ENCODE peak calls at places on chromosomes 1 and 21, in ten cellular contexts. B is heart right ventricle, Q is ovary, W is NAMALWA, Z is ACHN, U is NCI-H774, L is left ventricle myocardium superior, O is AML-193, X is upper lobe of right lung, R is ELR. Y is an unnamed sample.

GRCh38 chr1:245863566-245864184 is 643.4 kb downstream of the SMYD3 start:
- DNase-seq in B (no peak), Q (no peak), W (no peak), Z (no peak), U (no peak), L (no peak), O (no peak), X (no peak), R (peak), Y (no peak)

GRCh38 chr1:18539171-18539570 is 58.4 kb downstream of the KLHDC7A start:
- DNase-seq in B (no peak), Q (no peak), W (no peak), Z (no peak), U (no peak), L (no peak), O (no peak), X (peak), R (no peak), Y (no peak)

GRCh38 chr1:219666242-219666641 is 53.3 kb upstream of the ZC3H11B start:
- DNase-seq in B (no peak), Q (no peak), W (no peak), Z (no peak), U (no peak), L (no peak), O (no peak), X (no peak), R (peak), Y (no peak)

GRCh38 chr1:54385727-54386022 is 20.5 kb downstream of the SSBP3 start:
- DNase-seq in B (no peak), Q (no peak), W (no peak), Z (no peak), U (no peak), L (no peak), O (no peak), X (no peak), R (no peak), Y (no peak)

GRCh38 chr21:42696026-42696380 is 42.6 kb downstream of the PDE9A start:
- DNase-seq in B (no peak), Q (no peak), W (no peak), Z (no peak), U (no peak), L (no peak), O (no peak), X (peak), R (no peak), Y (no peak)

GRCh38 chr1:236523704-236524141 is at the start of gene LGALS8:
- DNase-seq in B (peak), Q (peak), W (no peak), Z (peak), U (peak), L (peak), O (peak), X (peak), R (peak), Y (peak)

GRCh38 chr1:24484208-24484607 is 18.4 kb upstream of the RCAN3 start:
- DNase-seq in B (no peak), Q (no peak), W (no peak), Z (no peak), U (no peak), L (no peak), O (no peak), X (no peak), R (no peak), Y (no peak)

GRCh38 chr21:38531610-38532009 is 33.3 kb upstream of the ERG start:
- DNase-seq in B (peak), Q (no peak), W (no peak), Z (no peak), U (no peak), L (no peak), O (no peak), X (no peak), R (no peak), Y (no peak)

GRCh38 chr1:1068374-1069060 is 5.6 kb downstream of the RNF223 start:
- DNase-seq in B (no peak), Q (no peak), W (peak), Z (peak), U (peak), L (no peak), O (no peak), X (peak), R (no peak), Y (peak)

GRCh38 chr1:202165267-202165941 is 5.0 kb upstream of the PTPN7 start:
- DNase-seq in B (no peak), Q (peak), W (no peak), Z (no peak), U (no peak), L (no peak), O (no peak), X (peak), R (no peak), Y (no peak)

GRCh38 chr21:38171723-38172344 is 85.0 kb upstream of the KCNJ15 start:
- DNase-seq in B (no peak), Q (no peak), W (no peak), Z (peak), U (no peak), L (peak), O (no peak), X (no peak), R (peak), Y (no peak)

GRCh38 chr1:97895278-97895677 is 25.6 kb downstream of the DPYD start:
- DNase-seq in B (no peak), Q (no peak), W (no peak), Z (no peak), U (no peak), L (no peak), O (no peak), X (no peak), R (no peak), Y (no peak)

GRCh38 chr1:87167855-87168630 is 160.6 kb upstream of the LMO4 start:
- DNase-seq in B (no peak), Q (no peak), W (no peak), Z (no peak), U (no peak), L (no peak), O (no peak), X (no peak), R (peak), Y (no peak)

GRCh38 chr21:14883351-14883750 is 181.4 kb downstream of the NRIP1 start:
- DNase-seq in B (no peak), Q (no peak), W (no peak), Z (no peak), U (no peak), L (no peak), O (no peak), X (no peak), R (no peak), Y (no peak)

GRCh38 chr1:195886000-195886399 is 722.2 kb downstream of the KCNT2 start:
- DNase-seq in B (no peak), Q (no peak), W (peak), Z (no peak), U (no peak), L (no peak), O (no peak), X (no peak), R (peak), Y (no peak)

GRCh38 chr1:72202761-72203160 is 79.6 kb downstream of the NEGR1 start:
- DNase-seq in B (no peak), Q (no peak), W (no peak), Z (no peak), U (no peak), L (no peak), O (no peak), X (no peak), R (peak), Y (no peak)

GRCh38 chr1:7265771-7266371 is 480.6 kb downstream of the CAMTA1 start:
- DNase-seq in B (no peak), Q (no peak), W (no peak), Z (peak), U (no peak), L (peak), O (no peak), X (no peak), R (peak), Y (peak)

GRCh38 chr1:165117482-165117881 is 239.0 kb downstream of the LMX1A start:
- DNase-seq in B (no peak), Q (no peak), W (no peak), Z (no peak), U (no peak), L (peak), O (no peak), X (no peak), R (no peak), Y (no peak)

GRCh38 chr1:234956821-234957329 is 171.8 kb downstream of the TOMM20 start:
- DNase-seq in B (no peak), Q (no peak), W (no peak), Z (no peak), U (no peak), L (no peak), O (no peak), X (no peak), R (no peak), Y (no peak)

GRCh38 chr1:234731371-234732085 is 121.5 kb upstream of the IRF2BP2 start:
- DNase-seq in B (no peak), Q (no peak), W (no peak), Z (no peak), U (no peak), L (peak), O (no peak), X (no peak), R (peak), Y (peak)

GRCh38 chr1:208209286-208209685 is 34.9 kb downstream of the PLXNA2 start:
- DNase-seq in B (no peak), Q (no peak), W (no peak), Z (no peak), U (no peak), L (no peak), O (no peak), X (no peak), R (no peak), Y (peak)

GRCh38 chr1:41795205-41795762 is 123.4 kb downstream of the HIVEP3 start:
- DNase-seq in B (no peak), Q (no peak), W (no peak), Z (peak), U (no peak), L (no peak), O (no peak), X (no peak), R (peak), Y (peak)

GRCh38 chr1:222018051-222018450 is 276.2 kb upstream of the DUSP10 start:
- DNase-seq in B (no peak), Q (no peak), W (no peak), Z (no peak), U (no peak), L (no peak), O (no peak), X (no peak), R (no peak), Y (no peak)

GRCh38 chr21:37582613-37583012 is 216.0 kb downstream of the DYRK1A start:
- DNase-seq in B (peak), Q (no peak), W (peak), Z (peak), U (peak), L (no peak), O (peak), X (no peak), R (peak), Y (peak)

GRCh38 chr21:42233067-42233981 is 14.4 kb downstream of the ABCG1 start:
- DNase-seq in B (peak), Q (peak), W (peak), Z (no peak), U (no peak), L (peak), O (peak), X (peak), R (no peak), Y (no peak)

GRCh38 chr1:178220094-178220493 is 126.2 kb downstream of the RASAL2 start:
- DNase-seq in B (no peak), Q (no peak), W (no peak), Z (no peak), U (no peak), L (no peak), O (no peak), X (no peak), R (peak), Y (peak)

GRCh38 chr1:246208120-246208519 is 299.0 kb downstream of the SMYD3 start:
- DNase-seq in B (no peak), Q (no peak), W (no peak), Z (no peak), U (no peak), L (no peak), O (no peak), X (no peak), R (no peak), Y (no peak)

GRCh38 chr1:114078116-114078515 is 75.6 kb downstream of the SYT6 start:
- DNase-seq in B (no peak), Q (no peak), W (no peak), Z (no peak), U (no peak), L (no peak), O (no peak), X (no peak), R (no peak), Y (no peak)

GRCh38 chr1:6007318-6008083 is 15.3 kb upstream of the NPHP4 start:
- DNase-seq in B (no peak), Q (no peak), W (no peak), Z (no peak), U (no peak), L (no peak), O (no peak), X (peak), R (peak), Y (no peak)

GRCh38 chr1:175197536-175197935 is 5.0 kb upstream of the KIAA0040 start:
- DNase-seq in B (no peak), Q (no peak), W (peak), Z (no peak), U (no peak), L (no peak), O (peak), X (no peak), R (peak), Y (peak)

GRCh38 chr1:231184891-231185290 is 23.0 kb downstream of the TRIM67 start:
- DNase-seq in B (no peak), Q (no peak), W (no peak), Z (no peak), U (no peak), L (no peak), O (no peak), X (no peak), R (no peak), Y (no peak)

GRCh38 chr1:23664837-23665795 is 26.5 kb upstream of the RPL11 start:
- DNase-seq in B (no peak), Q (no peak), W (peak), Z (peak), U (no peak), L (no peak), O (peak), X (no peak), R (peak), Y (peak)